ENCODE peak calls at places on chromosomes 12 and 14, in nine cellular contexts. L, V, J, N, I, H, U, R and X are unnamed samples.

GRCh38 chr12:89470741-89471504 is 53.7 kb downstream of the GALNT4 start:
- DNase-seq in L (peak), V (no peak), J (no peak), N (no peak), I (no peak), H (no peak), U (peak), R (peak), X (no peak)

GRCh38 chr14:23347406-23348296 is 5.0 kb downstream of the SLC22A17 start:
- DNase-seq in L (no peak), V (no peak), J (no peak), N (no peak), I (no peak), H (no peak), U (no peak), R (no peak), X (no peak)

GRCh38 chr12:132881853-132882252 is 5.6 kb downstream of the CHFR start:
- DNase-seq in L (no peak), V (no peak), J (no peak), N (no peak), I (no peak), H (no peak), U (no peak), R (no peak), X (no peak)

GRCh38 chr14:21059842-21060589 is 2.4 kb downstream of the RNASE8 start:
- DNase-seq in L (no peak), V (no peak), J (no peak), N (no peak), I (no peak), H (no peak), U (no peak), R (no peak), X (no peak)

GRCh38 chr14:43503508-43503907 is 1003.6 kb downstream of the FSCB start:
- DNase-seq in L (no peak), V (no peak), J (no peak), N (no peak), I (no peak), H (no peak), U (no peak), R (no peak), X (no peak)

GRCh38 chr14:64082837-64083236 is 211.3 kb downstream of the ESR2 start:
- DNase-seq in L (peak), V (no peak), J (no peak), N (no peak), I (no peak), H (no peak), U (no peak), R (no peak), X (no peak)

GRCh38 chr12:11075642-11076041 is 13.5 kb upstream of the TAS2R46 start:
- DNase-seq in L (no peak), V (no peak), J (no peak), N (no peak), I (no peak), H (no peak), U (no peak), R (no peak), X (no peak)

GRCh38 chr12:56521590-56522371 is at the start of gene RBMS2:
- DNase-seq in L (peak), V (peak), J (peak), N (peak), I (peak), H (no peak), U (peak), R (no peak), X (peak)

GRCh38 chr12:110042260-110042659 is 6.1 kb downstream of the C12orf76 start:
- DNase-seq in L (no peak), V (no peak), J (no peak), N (no peak), I (no peak), H (no peak), U (no peak), R (no peak), X (no peak)

GRCh38 chr12:106033161-106033675 is 105.5 kb downstream of the NUAK1 start:
- DNase-seq in L (no peak), V (no peak), J (no peak), N (no peak), I (no peak), H (no peak), U (no peak), R (no peak), X (no peak)

GRCh38 chr14:56295743-56296142 is 177.5 kb downstream of the PELI2 start:
- DNase-seq in L (no peak), V (no peak), J (no peak), N (no peak), I (no peak), H (no peak), U (no peak), R (no peak), X (no peak)

GRCh38 chr12:71849109-71849851 is 9.7 kb downstream of the TBC1D15 start:
- DNase-seq in L (no peak), V (no peak), J (no peak), N (no peak), I (no peak), H (no peak), U (no peak), R (no peak), X (no peak)

GRCh38 chr14:66974397-66975025 is 214.7 kb upstream of the GARIN2 start:
- DNase-seq in L (peak), V (no peak), J (no peak), N (no peak), I (no peak), H (no peak), U (no peak), R (no peak), X (no peak)

GRCh38 chr12:65170245-65170881 is 980 bp downstream of the LEMD3 start:
- DNase-seq in L (peak), V (peak), J (peak), N (peak), I (peak), H (peak), U (peak), R (peak), X (no peak)

GRCh38 chr12:125418902-125419564 is 353.8 kb downstream of the AACS start:
- DNase-seq in L (no peak), V (no peak), J (no peak), N (no peak), I (no peak), H (no peak), U (no peak), R (no peak), X (no peak)

GRCh38 chr12:75322464-75322863 is 7.7 kb downstream of the CAPS2 start:
- DNase-seq in L (peak), V (no peak), J (no peak), N (peak), I (no peak), H (no peak), U (no peak), R (no peak), X (no peak)

GRCh38 chr14:61153914-61154545 is 127.1 kb downstream of the TMEM30B start:
- DNase-seq in L (no peak), V (no peak), J (no peak), N (no peak), I (no peak), H (no peak), U (no peak), R (no peak), X (no peak)

GRCh38 chr14:104582649-104583048 is 3.1 kb downstream of the C14orf180 start:
- DNase-seq in L (no peak), V (no peak), J (no peak), N (no peak), I (no peak), H (no peak), U (no peak), R (no peak), X (no peak)

GRCh38 chr12:49703647-49704137 is 3.5 kb downstream of the FMNL3 start:
- DNase-seq in L (peak), V (peak), J (no peak), N (no peak), I (peak), H (no peak), U (no peak), R (no peak), X (no peak)